ENCODE peak calls at places on chromosomes 1 and 21, in eight cellular contexts. Q is A549, W is Peyer's patch, U is K562, X is iPS DF 6.9, G is heart left ventricle, A is A673, K is uterus. S is an unnamed sample. For H3K9me3, the result is how much of the 10 kb centered on the place peaks cover.

GRCh38 chr1:21299007-21299406 is 8.7 kb upstream of the ECE1 start:
- DNase-seq in Q (no peak), W (peak), U (no peak), X (no peak), G (no peak), A (no peak), K (no peak), S (no peak)

GRCh38 chr1:234111458-234112142 is 207.1 kb downstream of the SLC35F3 start:
- DNase-seq in Q (peak), W (no peak), U (peak), X (peak), G (no peak), A (no peak), K (no peak), S (peak)

GRCh38 chr1:7960165-7960564 is 1.3 kb upstream of the PARK7 start:
- DNase-seq in Q (no peak), W (no peak), U (no peak), X (no peak), G (no peak), A (no peak), K (no peak), S (no peak)

GRCh38 chr1:100624886-100625430 is 87.0 kb downstream of the GPR88 start:
- DNase-seq in Q (no peak), W (no peak), U (no peak), X (no peak), G (no peak), A (no peak), K (no peak), S (no peak)

GRCh38 chr1:12166834-12167492 is at the start of gene TNFRSF1B:
- DNase-seq in Q (no peak), W (peak), U (peak), X (peak), G (peak), A (no peak), K (no peak), S (peak)

GRCh38 chr1:231924183-231924582 is 297.6 kb downstream of the DISC1 start:
- DNase-seq in Q (no peak), W (no peak), U (no peak), X (no peak), G (no peak), A (no peak), K (no peak), S (no peak)

GRCh38 chr1:98794196-98794886 is 132.8 kb downstream of the SNX7 start:
- DNase-seq in Q (peak), W (no peak), U (peak), X (peak), G (peak), A (peak), K (peak), S (peak)

GRCh38 chr1:2320001-2320400 is 71.4 kb downstream of the MORN1 start:
- DNase-seq in Q (no peak), W (no peak), U (no peak), X (no peak), G (no peak), A (no peak), K (peak), S (no peak)

GRCh38 chr1:212313616-212314015 is 28.4 kb downstream of the PPP2R5A start:
- DNase-seq in Q (no peak), W (no peak), U (no peak), X (no peak), G (no peak), A (no peak), K (no peak), S (no peak)

GRCh38 chr1:198155253-198155652 is 1.5 kb upstream of the NEK7 start:
- DNase-seq in Q (peak), W (no peak), U (no peak), X (no peak), G (no peak), A (peak), K (no peak), S (no peak)

GRCh38 chr21:36663033-36663855 is 35.7 kb upstream of the SIM2 start:
- DNase-seq in Q (no peak), W (no peak), U (no peak), X (no peak), G (no peak), A (peak), K (no peak), S (no peak)

GRCh38 chr1:171251741-171252300 is 3.5 kb downstream of the FMO1 start:
- DNase-seq in Q (peak), W (peak), U (peak), X (no peak), G (no peak), A (peak), K (no peak), S (no peak)

GRCh38 chr1:108877324-108877812 is 583 bp downstream of the GPSM2 start:
- DNase-seq in Q (no peak), W (no peak), U (peak), X (no peak), G (no peak), A (peak), K (peak), S (no peak)

GRCh38 chr1:156659672-156659993 is 17.6 kb downstream of the NES start:
- DNase-seq in Q (no peak), W (no peak), U (no peak), X (no peak), G (no peak), A (no peak), K (no peak), S (no peak)

GRCh38 chr1:192950926-192951325 is 108.2 kb downstream of the UCHL5 start:
- DNase-seq in Q (no peak), W (no peak), U (no peak), X (no peak), G (no peak), A (no peak), K (no peak), S (no peak)

GRCh38 chr1:37795340-37796110 is 1.9 kb downstream of the MANEAL start:
- DNase-seq in Q (no peak), W (peak), U (peak), X (peak), G (peak), A (peak), K (no peak), S (peak)

GRCh38 chr1:58065520-58065919 is 481.0 kb downstream of the OMA1 start:
- DNase-seq in Q (peak), W (no peak), U (peak), X (peak), G (no peak), A (no peak), K (no peak), S (no peak)

GRCh38 chr1:35442737-35443136 is 114.5 kb downstream of the KIAA0319L start:
- DNase-seq in Q (no peak), W (no peak), U (no peak), X (no peak), G (no peak), A (no peak), K (no peak), S (no peak)

GRCh38 chr1:236608930-236609726 is 4.8 kb upstream of the HEATR1 start:
- DNase-seq in Q (peak), W (peak), U (peak), X (peak), G (peak), A (peak), K (peak), S (peak)

GRCh38 chr21:25733859-25734653 is 648 bp downstream of the ATP5PF start:
- DNase-seq in Q (peak), W (no peak), U (peak), X (no peak), G (no peak), A (peak), K (no peak), S (peak)

GRCh38 chr1:15947382-15948090 is 28.4 kb downstream of the ZBTB17 start:
- DNase-seq in Q (no peak), W (no peak), U (no peak), X (no peak), G (no peak), A (no peak), K (no peak), S (no peak)
- H3K4me3 ChIP-seq in Q (no peak), W (no peak), U (no peak), X (no peak), G (no peak), A (no peak), K (no peak), S (no peak)

GRCh38 chr1:93828437-93828756 is 50.6 kb downstream of the DNTTIP2 start:
- DNase-seq in Q (no peak), W (no peak), U (no peak), X (no peak), G (no peak), A (no peak), K (no peak), S (no peak)
- H3K9me3 ChIP-seq in Q (under half), W (under half), U (under half), X (under half), G (under half), A (under half), K (under half), S (under half)

GRCh38 chr1:24564695-24565094 is 8.8 kb downstream of the NCMAP start:
- DNase-seq in Q (no peak), W (no peak), U (no peak), X (no peak), G (no peak), A (no peak), K (no peak), S (no peak)

GRCh38 chr1:24558902-24559791 is 3.3 kb downstream of the NCMAP start:
- DNase-seq in Q (peak), W (no peak), U (no peak), X (peak), G (peak), A (no peak), K (no peak), S (peak)

GRCh38 chr1:24560361-24560760 is 4.5 kb downstream of the NCMAP start:
- DNase-seq in Q (no peak), W (peak), U (no peak), X (no peak), G (no peak), A (no peak), K (no peak), S (no peak)

GRCh38 chr1:24566266-24566867 is 10.5 kb downstream of the NCMAP start:
- DNase-seq in Q (no peak), W (no peak), U (no peak), X (no peak), G (no peak), A (peak), K (no peak), S (no peak)

GRCh38 chr1:24562625-24563024 is 6.7 kb downstream of the NCMAP start:
- DNase-seq in Q (peak), W (no peak), U (no peak), X (no peak), G (no peak), A (peak), K (no peak), S (no peak)
- H3K27ac ChIP-seq in Q (peak), W (no peak), U (no peak), X (no peak), G (no peak), A (no peak), K (no peak), S (no peak)

DNA sequence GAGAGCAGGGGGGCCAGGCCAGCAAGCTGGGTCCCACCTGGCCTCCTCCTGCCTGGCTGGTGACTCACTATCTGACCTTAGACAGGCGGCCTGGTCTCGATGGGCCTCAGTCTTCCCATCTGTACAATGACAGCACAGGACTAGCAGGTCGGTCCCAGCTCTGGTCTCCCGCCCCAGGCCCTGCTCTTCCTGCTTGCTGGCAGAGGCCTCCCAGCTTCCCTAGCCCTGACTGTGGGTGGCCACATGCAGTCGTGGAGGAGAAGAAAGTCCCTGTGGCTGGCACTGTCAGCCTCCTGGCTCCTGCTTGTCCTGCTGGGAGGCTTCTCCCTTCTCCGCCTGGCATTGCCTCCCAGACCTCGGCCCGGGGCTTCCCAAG is 817 bp downstream of the EXTL1 start:
- DNase-seq in Q (no peak), W (no peak), U (no peak), X (no peak), G (no peak), A (no peak), K (no peak), S (no peak)
- H3K4me3 ChIP-seq in Q (no peak), W (no peak), U (no peak), X (no peak), G (peak), A (no peak), K (no peak), S (no peak)

GRCh38 chr1:243819438-243819839 is 30.6 kb downstream of the AKT3 start:
- DNase-seq in Q (no peak), W (no peak), U (peak), X (no peak), G (no peak), A (no peak), K (no peak), S (no peak)
- H3K9me3 ChIP-seq in Q (under half), W (under half), U (under half), X (under half), G (under half), A (under half), K (under half), S (under half)